ENCODE peak calls at places on chromosomes 3 and 15, in eight cellular contexts. J, H, F, A, O, Z, L and G are unnamed samples.

GRCh38 chr15:63915888-63916731 is 82.4 kb upstream of the HERC1 start:
- DNase-seq in O (no peak), A (peak; percentile 53), L (no peak), Z (no peak), J (peak; percentile 25), F (no peak), H (no peak), G (no peak)

GRCh38 chr15:57281357-57281756 is 94.9 kb upstream of the CGNL1 start:
- DNase-seq in F (peak; percentile 73), Z (no peak), O (no peak), J (no peak), L (no peak), H (no peak), A (no peak), G (no peak)

GRCh38 chr3:134291300-134292254 is 40.9 kb upstream of the RYK start:
- DNase-seq in A (peak; percentile 81), H (peak; percentile 36), J (no peak), O (no peak), Z (no peak), L (no peak), F (no peak), G (no peak)

GRCh38 chr3:130386604-130387263 is 41.3 kb downstream of the COL6A5 start:
- DNase-seq in F (no peak), Z (no peak), A (peak; percentile 2), L (no peak), O (no peak), J (peak; percentile 52), H (no peak), G (no peak)

GRCh38 chr3:58612825-58613224 is 35.6 kb upstream of the FAM107A start:
- DNase-seq in J (no peak), A (no peak), Z (no peak), L (no peak), F (no peak), H (no peak), O (no peak), G (no peak)

GRCh38 chr3:55077726-55078125 is 149.9 kb upstream of the LRTM1 start:
- DNase-seq in O (no peak), L (no peak), F (no peak), J (no peak), Z (no peak), H (no peak), A (no peak), G (no peak)

GRCh38 chr15:55615445-55615844 is 27.3 kb upstream of the PYGO1 start:
- DNase-seq in H (no peak), Z (no peak), A (no peak), O (no peak), J (no peak), F (no peak), L (no peak), G (no peak)

GRCh38 chr3:102225407-102226132 is 209.2 kb upstream of the ZPLD1 start:
- DNase-seq in O (no peak), L (no peak), A (peak; percentile 86), Z (peak; percentile 61), H (peak; percentile 52), F (no peak), J (peak; percentile 43), G (peak; percentile 27)

GRCh38 chr3:193859195-193859594 is 266.2 kb downstream of the OPA1 start:
- DNase-seq in F (no peak), L (no peak), H (no peak), Z (no peak), J (no peak), A (no peak), O (no peak), G (no peak)

GRCh38 chr3:197846491-197846890 is 55.4 kb downstream of the LRCH3 start:
- DNase-seq in O (no peak), Z (no peak), A (no peak), H (no peak), F (no peak), J (no peak), L (no peak), G (no peak)

GRCh38 chr3:12452361-12453330 is 31.6 kb upstream of the TSEN2 start:
- DNase-seq in J (no peak), Z (no peak), A (no peak), F (no peak), H (no peak), L (no peak), O (no peak), G (peak; percentile 18)

GRCh38 chr15:78831229-78832207 is 20.3 kb upstream of the ADAMTS7 start:
- DNase-seq in F (no peak), A (no peak), Z (no peak), L (no peak), H (no peak), J (no peak), O (no peak), G (no peak)

GRCh38 chr15:39127925-39128617 is 452.8 kb upstream of the THBS1 start:
- DNase-seq in H (peak; percentile 1), A (peak; percentile 97), L (no peak), J (peak; percentile 58), Z (no peak), F (no peak), O (no peak), G (peak; percentile 50)

GRCh38 chr15:29698030-29698701 is 124.1 kb downstream of the TJP1 start:
- DNase-seq in L (no peak), H (peak; percentile 7), J (no peak), O (no peak), A (peak; percentile 94), F (no peak), Z (no peak), G (no peak)

GRCh38 chr3:107235193-107235922 is 141.9 kb upstream of the CCDC54 start:
- DNase-seq in J (peak; percentile 3), Z (no peak), F (no peak), L (no peak), H (no peak), A (peak; percentile 5), O (no peak), G (no peak)

GRCh38 chr3:50502584-50503423 is 630 bp downstream of the CACNA2D2 start:
- DNase-seq in O (peak; percentile 20), J (no peak), A (no peak), F (no peak), L (no peak), Z (no peak), H (no peak), G (no peak)